ENCODE peak calls at places on chromosomes 6 and 20, in six cellular contexts. V is gastrocnemius medialis, D is right atrium auricular region, C is tibial artery, K is upper lobe of right lung, J is GM23338. P is an unnamed sample. For H3K4me1, the result is how much of the 10 kb centered on the place peaks cover.

GRCh38 chr6:37483917-37484785 is 15.5 kb downstream of the CCDC167 start:
- DNase-seq in V (no peak), D (no peak), C (no peak), K (peak), J (peak), P (peak)

GRCh38 chr6:83176256-83176655 is 16.8 kb downstream of the PGM3 start:
- DNase-seq in V (no peak), D (no peak), C (no peak), K (no peak), J (no peak), P (no peak)

GRCh38 chr6:142680308-142680707 is 264.7 kb downstream of the HIVEP2 start:
- DNase-seq in V (no peak), D (no peak), C (peak), K (no peak), J (no peak), P (no peak)

GRCh38 chr6:113187671-113188070 is 669.5 kb upstream of the MARCKS start:
- DNase-seq in V (no peak), D (no peak), C (no peak), K (no peak), J (no peak), P (no peak)

GRCh38 chr6:42616716-42617115 is 52.9 kb downstream of the UBR2 start:
- DNase-seq in V (no peak), D (no peak), C (no peak), K (no peak), J (no peak), P (no peak)

GRCh38 chr20:13262701-13263335 is 41.7 kb downstream of the ISM1 start:
- DNase-seq in V (no peak), D (no peak), C (no peak), K (no peak), J (no peak), P (no peak)

GRCh38 chr6:139577991-139578604 is 203.7 kb upstream of the CITED2 start:
- DNase-seq in V (no peak), D (no peak), C (no peak), K (no peak), J (no peak), P (no peak)

GRCh38 chr20:25553819-25554296 is 31.5 kb downstream of the NINL start:
- DNase-seq in V (no peak), D (no peak), C (no peak), K (no peak), J (no peak), P (no peak)

GRCh38 chr6:37794825-37795224 is 24.7 kb upstream of the ZFAND3 start:
- DNase-seq in V (peak), D (no peak), C (no peak), K (no peak), J (no peak), P (no peak)

GRCh38 chr6:51618563-51618962 is 468.9 kb downstream of the PKHD1 start:
- DNase-seq in V (no peak), D (no peak), C (no peak), K (no peak), J (peak), P (no peak)

GRCh38 chr20:52731086-52731485 is 241.1 kb upstream of the TSHZ2 start:
- DNase-seq in V (no peak), D (no peak), C (no peak), K (no peak), J (peak), P (no peak)

GRCh38 chr6:26216886-26217713 is 129.9 kb downstream of the HFE start:
- DNase-seq in V (no peak), D (peak), C (peak), K (peak), J (peak), P (peak)

GRCh38 chr20:42406826-42407225 is 782.9 kb downstream of the PTPRT start:
- DNase-seq in V (no peak), D (no peak), C (no peak), K (no peak), J (no peak), P (no peak)

GRCh38 chr6:125491860-125492617 is 190.3 kb upstream of the HDDC2 start:
- DNase-seq in V (no peak), D (no peak), C (no peak), K (no peak), J (no peak), P (no peak)

GRCh38 chr6:148855744-148856143 is 108.9 kb downstream of the UST start:
- DNase-seq in V (no peak), D (no peak), C (no peak), K (no peak), J (no peak), P (no peak)

GRCh38 chr20:50346372-50347347 is 156.0 kb downstream of the CEBPB start:
- DNase-seq in V (peak), D (peak), C (peak), K (peak), J (no peak), P (peak)

GRCh38 chr6:51414361-51414760 is 595.7 kb downstream of the TFAP2B start:
- DNase-seq in V (no peak), D (no peak), C (no peak), K (no peak), J (no peak), P (no peak)

GRCh38 chr20:63463400-63464288 is 8.8 kb downstream of the KCNQ2 start:
- DNase-seq in V (no peak), D (no peak), C (no peak), K (no peak), J (no peak), P (no peak)

GRCh38 chr6:37451411-37452273 is 18.6 kb downstream of the CMTR1 start:
- DNase-seq in V (no peak), D (no peak), C (no peak), K (no peak), J (no peak), P (no peak)

GRCh38 chr20:24995741-24996448 is 3.3 kb upstream of the APMAP start:
- DNase-seq in V (no peak), D (peak), C (peak), K (peak), J (no peak), P (no peak)

GRCh38 chr6:163745566-163746400 is 331.3 kb downstream of the QKI start:
- DNase-seq in V (peak), D (peak), C (no peak), K (no peak), J (no peak), P (peak)

GRCh38 chr20:32660661-32661060 is 13.1 kb downstream of the C20orf203 start:
- DNase-seq in V (no peak), D (no peak), C (no peak), K (no peak), J (no peak), P (no peak)

GRCh38 chr20:25574411-25574810 is 10.9 kb downstream of the NINL start:
- DNase-seq in V (no peak), D (no peak), C (no peak), K (no peak), J (no peak), P (no peak)

GRCh38 chr20:1734269-1734858 is 76.8 kb upstream of the SIRPG start:
- DNase-seq in V (no peak), D (no peak), C (no peak), K (no peak), J (no peak), P (no peak)

GRCh38 chr6:37565267-37566208 is 65.8 kb upstream of the CCDC167 start:
- DNase-seq in V (no peak), D (no peak), C (no peak), K (no peak), J (peak), P (no peak)

GRCh38 chr6:21396313-21396712 is 197.2 kb upstream of the SOX4 start:
- DNase-seq in V (no peak), D (no peak), C (no peak), K (no peak), J (no peak), P (no peak)

GRCh38 chr6:75130784-75131183 is 75.1 kb downstream of the COL12A1 start:
- DNase-seq in V (no peak), D (no peak), C (peak), K (no peak), J (peak), P (no peak)

GRCh38 chr20:53336892-53337291 is 256.7 kb downstream of the ZNF217 start:
- DNase-seq in V (no peak), D (no peak), C (no peak), K (no peak), J (no peak), P (no peak)

GRCh38 chr20:17663040-17663399 is 19.0 kb downstream of the RRBP1 start:
- DNase-seq in V (no peak), D (no peak), C (peak), K (no peak), J (no peak), P (no peak)

GRCh38 chr6:131060311-131060710 is 2.7 kb downstream of the EPB41L2 start:
- DNase-seq in V (no peak), D (no peak), C (no peak), K (no peak), J (no peak), P (no peak)

GRCh38 chr20:37408202-37408929 is 62.4 kb downstream of the SRC start:
- DNase-seq in V (no peak), D (no peak), C (no peak), K (no peak), J (no peak), P (no peak)

GRCh38 chr20:60132827-60133549 is 174.8 kb downstream of the CDH26 start:
- DNase-seq in V (no peak), D (no peak), C (no peak), K (no peak), J (no peak), P (no peak)

GRCh38 chr6:167995302-167995701 is 2.2 kb upstream of the KIF25 start:
- DNase-seq in V (no peak), D (no peak), C (no peak), K (peak), J (no peak), P (no peak)

GRCh38 chr6:167997642-167998041 is at the start of gene KIF25:
- DNase-seq in V (no peak), D (no peak), C (no peak), K (no peak), J (no peak), P (no peak)

GRCh38 chr6:167996424-167997199 is 859 bp upstream of the KIF25 start:
- DNase-seq in V (no peak), D (no peak), C (peak), K (peak), J (peak), P (no peak)

GRCh38 chr6:167993831-167994230 is 3.6 kb upstream of the KIF25 start:
- DNase-seq in V (no peak), D (no peak), C (no peak), K (no peak), J (no peak), P (no peak)

DNA sequence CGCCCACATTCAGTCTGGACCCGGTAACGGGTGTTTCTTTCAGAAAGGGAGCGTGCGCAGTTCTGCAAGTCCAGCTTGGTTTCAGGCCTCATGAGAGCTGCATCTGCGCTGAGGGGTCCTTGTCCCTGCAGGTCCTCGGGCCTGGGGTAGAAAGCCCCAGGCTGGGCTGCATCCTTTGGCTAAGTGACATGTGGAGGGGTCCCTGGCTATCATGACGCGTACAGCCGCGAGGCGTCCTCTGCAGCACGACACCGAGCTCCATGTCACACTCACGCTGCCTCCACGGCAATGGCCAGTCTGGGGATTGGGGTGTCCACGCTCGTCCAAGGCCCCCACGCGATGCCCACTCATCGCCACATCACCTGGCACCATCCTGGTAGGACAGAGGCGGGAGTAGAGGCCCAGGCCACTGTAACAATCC is 1.7 kb upstream of the KIF25 start:
- DNase-seq in V (no peak), D (no peak), C (no peak), K (peak), J (no peak), P (no peak)
- H3K4me3 ChIP-seq in V (no peak), D (no peak), C (no peak), K (no peak), J (no peak), P (peak)

GRCh38 chr20:46006031-46006430 is 2.7 kb upstream of the MMP9 start:
- DNase-seq in V (no peak), D (no peak), C (no peak), K (no peak), J (no peak), P (no peak)

GRCh38 chr20:46002008-46002407 is 6.7 kb upstream of the MMP9 start:
- DNase-seq in V (no peak), D (no peak), C (no peak), K (no peak), J (no peak), P (no peak)

GRCh38 chr20:46001498-46001897 is 7.2 kb upstream of the MMP9 start:
- DNase-seq in V (no peak), D (no peak), C (no peak), K (no peak), J (no peak), P (no peak)

GRCh38 chr20:46004813-46005505 is 3.7 kb upstream of the MMP9 start:
- DNase-seq in V (peak), D (no peak), C (no peak), K (no peak), J (peak), P (no peak)

DNA sequence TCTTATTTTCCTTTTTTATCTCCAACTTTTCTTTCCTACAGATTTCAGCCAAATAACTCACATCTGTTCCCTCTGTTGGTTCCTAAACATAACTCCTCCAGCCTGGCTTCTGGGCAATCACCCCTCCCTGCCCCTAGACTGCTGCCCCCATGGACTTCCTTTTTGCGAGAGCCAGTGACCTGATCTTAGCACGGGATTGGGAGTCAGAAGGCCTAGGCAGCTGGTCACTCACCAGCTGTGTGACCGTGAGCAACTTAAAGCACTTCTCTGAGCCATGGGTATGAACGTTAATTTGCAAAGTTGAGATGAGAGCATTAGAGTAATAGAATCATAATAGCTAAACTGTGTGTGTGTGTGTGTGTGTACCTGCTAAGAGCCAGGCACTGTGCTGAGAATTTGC is 4.5 kb upstream of the MMP9 start:
- DNase-seq in V (no peak), D (no peak), C (no peak), K (no peak), J (no peak), P (peak)
- H3K4me1 ChIP-seq in V (under half), D (under half), C (under half), K (under half), J (half or more), P (under half)

GRCh38 chr6:45721665-45722064 is 294.0 kb downstream of the CLIC5 start:
- DNase-seq in V (no peak), D (no peak), C (no peak), K (no peak), J (peak), P (no peak)
- TF ChIP-seq CTCF in V (no peak), D (no peak), C (no peak), K (no peak), J (peak), P (no peak)

GRCh38 chr6:36040958-36041357 is 13.3 kb downstream of the MAPK14 start:
- DNase-seq in V (no peak), D (no peak), C (no peak), K (no peak), J (no peak), P (no peak)

GRCh38 chr6:36035240-36035639 is 7.6 kb downstream of the MAPK14 start:
- DNase-seq in V (no peak), D (no peak), C (no peak), K (no peak), J (no peak), P (no peak)

GRCh38 chr6:36033935-36034334 is 6.3 kb downstream of the MAPK14 start:
- DNase-seq in V (no peak), D (no peak), C (no peak), K (no peak), J (no peak), P (no peak)

GRCh38 chr6:36039113-36039512 is 11.5 kb downstream of the MAPK14 start:
- DNase-seq in V (no peak), D (no peak), C (no peak), K (no peak), J (no peak), P (no peak)

DNA sequence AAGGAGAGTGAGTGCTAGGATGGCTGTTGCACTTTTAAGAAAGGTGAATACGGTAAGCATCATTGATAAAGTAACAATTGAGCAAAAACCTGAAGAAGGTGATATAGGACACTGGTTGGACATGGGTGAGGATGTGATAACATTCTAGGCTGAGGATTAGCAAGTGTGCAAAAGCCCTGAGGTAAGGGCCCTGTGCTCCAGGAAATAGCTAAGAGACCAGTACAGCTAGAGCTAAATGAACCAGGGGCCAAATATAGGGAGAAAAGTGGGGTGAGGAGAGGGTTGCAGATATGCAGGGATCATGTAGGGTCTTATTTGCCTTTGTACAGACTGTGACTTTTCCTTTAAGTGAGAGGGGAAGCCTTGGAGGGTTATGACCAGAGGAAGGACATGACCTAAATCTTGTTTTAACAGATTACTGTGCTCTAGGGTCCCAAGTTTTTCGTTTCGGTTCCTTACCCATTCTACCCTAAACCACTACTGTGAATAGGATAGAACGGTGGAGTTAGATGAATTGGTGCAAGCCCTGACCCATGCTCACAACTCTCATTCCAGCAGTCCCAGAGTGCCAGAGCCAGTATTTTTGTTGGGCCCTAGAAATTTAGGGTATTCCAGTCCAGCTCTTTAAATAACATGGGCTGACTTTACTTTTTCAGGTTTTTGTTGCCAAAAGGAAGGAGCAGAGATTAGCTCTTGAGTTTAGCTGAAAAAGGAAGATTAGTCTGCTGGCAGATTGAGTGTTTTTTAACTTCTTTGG is 10.7 kb downstream of the MAPK14 start:
- DNase-seq in V (no peak), D (no peak), C (no peak), K (no peak), J (no peak), P (no peak)
- H3K4me3 ChIP-seq in V (no peak), D (no peak), C (no peak), K (no peak), J (no peak), P (peak)

GRCh38 chr6:85641916-85642773 is 541 bp downstream of the SYNCRIP start:
- DNase-seq in V (peak), D (no peak), C (peak), K (peak), J (peak), P (peak)
- H3K4me1 ChIP-seq in V (under half), D (under half), C (under half), K (under half), J (under half), P (under half)

DNA sequence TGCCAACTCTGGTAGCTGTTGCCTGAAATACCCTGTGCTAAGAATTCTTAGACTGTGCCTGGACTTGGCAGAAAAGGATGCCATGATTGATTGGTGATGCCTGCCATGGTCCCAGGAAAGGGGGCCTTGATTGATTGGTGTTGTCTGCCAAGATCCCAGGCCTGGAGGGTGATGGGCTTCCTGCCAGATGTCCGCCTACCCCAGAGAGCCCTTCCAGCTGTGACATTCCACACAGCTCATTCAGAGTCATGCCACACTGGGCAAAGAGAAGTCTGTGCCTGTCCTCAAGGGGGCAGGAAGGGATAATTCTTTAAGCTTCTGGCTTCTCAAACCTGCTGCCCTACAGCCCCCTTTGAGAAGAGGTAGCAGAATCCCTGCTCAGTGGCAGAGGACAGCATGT is 24.6 kb downstream of the RIMS4 start:
- DNase-seq in V (no peak), D (no peak), C (no peak), K (no peak), J (peak), P (no peak)
- TF ChIP-seq CTCF in V (no peak), D (no peak), C (peak), K (no peak), J (peak), P (no peak)

GRCh38 chr6:106103728-106104109 is 17.6 kb downstream of the PRDM1 start:
- DNase-seq in V (no peak), D (no peak), C (no peak), K (no peak), J (no peak), P (no peak)
- H3K4me3 ChIP-seq in V (peak), D (peak), C (no peak), K (peak), J (no peak), P (peak)

P was measured in psoas muscle.